ENCODE peak calls at places on chromosomes 2 and 18, in eight cellular contexts. F is pancreas, R is fibroblast of the aortic adventitia, K is astrocyte, J is HL-60, B is heart right ventricle, T is IMR-90, D is body of pancreas. Y is an unnamed sample.

GRCh38 chr2:159015823-159016222 is 47.4 kb downstream of the TANC1 start:
- DNase-seq in F (no peak), R (no peak), K (no peak), J (no peak), B (no peak), T (no peak), D (no peak), Y (no peak)

GRCh38 chr2:231187736-231188505 is 10.5 kb upstream of the ARMC9 start:
- DNase-seq in F (peak; percentile 66), R (peak; percentile 97), K (peak; percentile 91), J (no peak), B (peak; percentile 66), T (peak; percentile 24), D (peak; percentile 65), Y (no peak)

GRCh38 chr2:145753966-145754365 is 1234.0 kb upstream of the ZEB2 start:
- DNase-seq in F (no peak), R (no peak), K (no peak), J (peak; percentile 3), B (no peak), T (no peak), D (no peak), Y (no peak)

GRCh38 chr2:112161431-112162145 is 23.4 kb downstream of the FBLN7 start:
- DNase-seq in F (no peak), R (no peak), K (no peak), J (no peak), B (no peak), T (no peak), D (no peak), Y (no peak)

GRCh38 chr2:101995019-101995418 is 3.3 kb downstream of the IL1R2 start:
- DNase-seq in F (no peak), R (no peak), K (no peak), J (no peak), B (no peak), T (no peak), D (no peak), Y (no peak)

GRCh38 chr2:127411609-127412370 is 6.4 kb upstream of the PROC start:
- DNase-seq in F (no peak), R (no peak), K (no peak), J (peak; percentile 85), B (no peak), T (no peak), D (no peak), Y (no peak)

GRCh38 chr2:108542071-108542470 is 7.8 kb downstream of the LIMS1 start:
- DNase-seq in F (no peak), R (peak; percentile 68), K (peak; percentile 71), J (no peak), B (no peak), T (peak; percentile 63), D (no peak), Y (no peak)

GRCh38 chr2:191115801-191116200 is 35.0 kb downstream of the STAT4 start:
- DNase-seq in F (no peak), R (no peak), K (peak; percentile 23), J (no peak), B (no peak), T (peak; percentile 41), D (no peak), Y (peak; percentile 6)

GRCh38 chr2:203328735-203329549 is 748 bp downstream of the ABI2 start:
- DNase-seq in F (peak; percentile 14), R (peak; percentile 24), K (peak; percentile 13), J (no peak), B (peak; percentile 57), T (peak; percentile 30), D (peak; percentile 44), Y (peak; percentile 58)

GRCh38 chr2:143230506-143231256 is 101.5 kb downstream of the ARHGAP15 start:
- DNase-seq in F (no peak), R (no peak), K (peak; percentile 76), J (no peak), B (no peak), T (no peak), D (no peak), Y (no peak)

GRCh38 chr2:148557844-148558436 is 86.6 kb upstream of the EPC2 start:
- DNase-seq in F (no peak), R (no peak), K (no peak), J (no peak), B (no peak), T (no peak), D (no peak), Y (peak; percentile 81)

GRCh38 chr2:109446531-109447131 is 167.1 kb downstream of the SEPTIN10 start:
- DNase-seq in F (no peak), R (no peak), K (peak; percentile 36), J (no peak), B (no peak), T (no peak), D (no peak), Y (no peak)

GRCh38 chr2:136927156-136927555 is 161.8 kb downstream of the THSD7B start:
- DNase-seq in F (no peak), R (no peak), K (no peak), J (no peak), B (no peak), T (no peak), D (no peak), Y (no peak)

GRCh38 chr18:8366070-8366469 is 243.2 kb upstream of the RAB12 start:
- DNase-seq in F (no peak), R (no peak), K (no peak), J (no peak), B (no peak), T (no peak), D (no peak), Y (no peak)

GRCh38 chr2:182946949-182947348 is 80.5 kb upstream of the FRZB start:
- DNase-seq in F (no peak), R (peak; percentile 43), K (peak; percentile 23), J (no peak), B (no peak), T (peak; percentile 22), D (no peak), Y (no peak)

GRCh38 chr2:226154610-226155009 is 645.0 kb downstream of the IRS1 start:
- DNase-seq in F (no peak), R (no peak), K (no peak), J (no peak), B (no peak), T (no peak), D (no peak), Y (no peak)

GRCh38 chr2:64036343-64036742 is 17.1 kb upstream of the VPS54 start:
- DNase-seq in F (no peak), R (peak; percentile 69), K (peak; percentile 87), J (no peak), B (no peak), T (peak; percentile 89), D (no peak), Y (peak; percentile 78)

GRCh38 chr2:207854484-207855386 is 85.0 kb upstream of the FZD5 start:
- DNase-seq in F (no peak), R (peak; percentile 54), K (peak; percentile 94), J (no peak), B (no peak), T (peak; percentile 87), D (no peak), Y (no peak)

GRCh38 chr18:7725473-7725872 is 158.4 kb downstream of the PTPRM start:
- DNase-seq in F (no peak), R (no peak), K (no peak), J (no peak), B (no peak), T (no peak), D (no peak), Y (no peak)

GRCh38 chr18:48335829-48336228 is 73.4 kb downstream of the ZBTB7C start:
- DNase-seq in F (no peak), R (peak; percentile 10), K (no peak), J (no peak), B (no peak), T (no peak), D (no peak), Y (no peak)

GRCh38 chr18:51643483-51643882 is 446.0 kb upstream of the MEX3C start:
- DNase-seq in F (no peak), R (no peak), K (no peak), J (no peak), B (no peak), T (no peak), D (no peak), Y (no peak)

DNA sequence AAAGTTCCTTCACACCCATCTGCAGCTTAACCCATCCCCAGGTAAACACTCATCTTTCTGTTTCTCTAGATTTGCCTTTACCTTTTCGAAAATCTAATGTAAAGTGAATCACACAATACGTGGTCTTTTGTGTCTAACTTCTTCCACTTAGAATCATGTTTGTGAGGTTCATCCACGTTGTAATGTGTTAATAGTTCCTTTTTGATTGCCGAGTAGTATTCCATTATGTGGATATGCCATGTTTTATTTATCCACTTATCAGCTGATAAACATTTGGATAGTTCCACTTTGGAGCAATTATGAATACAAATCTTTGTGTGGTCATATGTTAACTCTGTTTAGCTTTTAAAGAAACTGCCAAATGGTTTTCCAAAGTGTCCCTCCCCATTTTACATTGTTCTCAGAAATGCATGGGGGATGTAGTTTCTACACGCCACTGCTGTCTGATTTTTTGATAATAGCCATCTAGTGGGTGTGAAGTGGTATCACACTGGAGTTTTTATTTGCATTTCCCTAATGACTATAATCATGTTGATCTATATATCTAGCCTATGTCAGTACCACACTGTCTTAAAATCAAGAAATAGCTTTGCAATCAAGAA is 22.3 kb downstream of the PECR start:
- DNase-seq in F (no peak), R (no peak), K (no peak), J (no peak), B (no peak), T (no peak), D (no peak), Y (peak; percentile 29)
- TF ChIP-seq CTCF in F (no peak), R (peak; percentile 25), K (peak; percentile 21), J (peak; percentile 0), B (no peak), T (peak; percentile 2), D (no peak), Y (peak; percentile 31)

DNA sequence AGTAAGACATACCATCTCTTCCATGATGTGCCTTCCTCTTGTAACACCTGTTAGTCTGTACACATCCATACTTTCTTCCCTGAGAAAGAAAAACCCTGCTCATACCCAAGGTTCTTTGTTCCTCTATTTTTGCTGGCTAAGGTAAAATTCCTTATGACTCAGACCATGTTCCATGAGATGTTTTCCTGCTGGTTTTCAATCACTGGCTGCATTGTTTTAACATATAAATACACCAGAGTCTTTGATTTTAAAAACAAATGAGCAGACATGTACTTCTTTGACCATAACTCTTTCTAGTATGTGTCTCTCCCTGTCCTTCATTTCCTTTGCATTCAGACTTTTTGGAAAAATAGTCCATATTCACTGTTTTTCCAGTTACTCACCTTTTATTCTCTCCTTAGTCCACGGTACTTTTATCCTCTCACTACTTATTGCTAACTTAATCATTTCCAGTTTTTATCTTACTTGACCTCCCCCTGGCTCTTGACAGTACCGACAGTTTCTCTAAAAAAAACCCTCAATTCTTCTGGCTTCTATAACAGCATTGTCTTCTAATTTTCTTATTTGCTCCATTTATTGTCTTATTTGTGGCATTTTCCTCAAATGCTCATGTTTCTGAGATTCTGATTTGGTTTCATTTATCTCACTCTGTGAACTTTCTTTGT is 4.3 kb downstream of the VAPA start:
- DNase-seq in F (no peak), R (peak; percentile 44), K (peak; percentile 41), J (no peak), B (no peak), T (peak; percentile 47), D (no peak), Y (no peak)
- H3K4me3 ChIP-seq in F (no peak overlapping the region), R (peak overlapping the region; percentile 32), K (no peak overlapping the region), J (no peak overlapping the region), B (no peak overlapping the region), T (no peak overlapping the region), D (no peak overlapping the region), Y (no peak overlapping the region)

GRCh38 chr2:170369894-170370293 is 191.9 kb downstream of the MYO3B start:
- DNase-seq in F (no peak), R (peak; percentile 49), K (no peak), J (no peak), B (no peak), T (peak; percentile 11), D (no peak), Y (no peak)
- TF ChIP-seq CTCF in F (no peak), R (peak; percentile 24), K (peak; percentile 16), J (no peak), B (peak; percentile 42), T (peak; percentile 36), D (peak; percentile 37), Y (no peak)

GRCh38 chr2:20672191-20672951 is 5.4 kb downstream of the GDF7 start:
- DNase-seq in F (no peak), R (no peak), K (no peak), J (no peak), B (no peak), T (no peak), D (no peak), Y (no peak)
- H3K4me3 ChIP-seq in F (no peak overlapping the region), R (no peak overlapping the region), K (no peak overlapping the region), J (no peak overlapping the region), B (no peak overlapping the region), T (no peak overlapping the region), D (no peak overlapping the region), Y (no peak overlapping the region)